ENCODE peak calls at places on chromosomes 7 and 10, in four cellular contexts. N is mucosa of descending colon, X is bronchial epithelial cell, P is GM10248. R is an unnamed sample.
A peak's percentile ranks its signal among the peaks of the same experiment; 100 is the strongest.

GRCh38 chr7:158662610-158663427 is 41.8 kb downstream of the NCAPG2 start:
- DNase-seq in N (no peak), X (no peak), P (no peak), R (peak; percentile 50)

GRCh38 chr10:113049881-113050280 is 99.8 kb downstream of the TCF7L2 start:
- DNase-seq in N (no peak), X (no peak), P (no peak), R (no peak)

GRCh38 chr7:45187089-45187945 is 29.7 kb downstream of the RAMP3 start:
- DNase-seq in N (no peak), X (no peak), P (no peak), R (peak; percentile 20)

GRCh38 chr10:122343936-122344335 is 30.6 kb upstream of the PLEKHA1 start:
- DNase-seq in N (no peak), X (no peak), P (no peak), R (no peak)

GRCh38 chr7:66247387-66248078 is 42.4 kb downstream of the TPST1 start:
- DNase-seq in N (no peak), X (peak; percentile 42), P (no peak), R (no peak)

GRCh38 chr10:100528885-100529472 is 692 bp downstream of the NDUFB8 start:
- DNase-seq in N (no peak), X (no peak), P (no peak), R (no peak)

GRCh38 chr10:30793093-30793492 is 163.5 kb upstream of the LYZL2 start:
- DNase-seq in N (no peak), X (no peak), P (no peak), R (no peak)

GRCh38 chr10:125521721-125522680 is 161.0 kb downstream of the TEX36 start:
- DNase-seq in N (peak; percentile 13), X (no peak), P (peak; percentile 26), R (no peak)

GRCh38 chr10:76115471-76116155 is 684.2 kb downstream of the LRMDA start:
- DNase-seq in N (no peak), X (peak; percentile 61), P (no peak), R (no peak)

GRCh38 chr10:5811387-5811821 is 1.8 kb downstream of the GDI2 start:
- DNase-seq in N (no peak), X (peak; percentile 54), P (no peak), R (no peak)

GRCh38 chr10:6328708-6329423 is 126.1 kb downstream of the PFKFB3 start:
- DNase-seq in N (no peak), X (no peak), P (no peak), R (no peak)

GRCh38 chr7:122485841-122486240 is 181.3 kb upstream of the FEZF1 start:
- DNase-seq in N (no peak), X (no peak), P (no peak), R (no peak)

GRCh38 chr10:129476431-129476830 is 9.4 kb downstream of the MGMT start:
- DNase-seq in N (no peak), X (no peak), P (no peak), R (no peak)

GRCh38 chr7:106522691-106523090 is 138.3 kb downstream of the CCDC71L start:
- DNase-seq in N (no peak), X (no peak), P (no peak), R (no peak)

GRCh38 chr10:125548878-125549277 is 134.1 kb downstream of the TEX36 start:
- DNase-seq in N (no peak), X (no peak), P (no peak), R (no peak)

GRCh38 chr7:55438765-55439525 is 73.8 kb downstream of the LANCL2 start:
- DNase-seq in N (peak; percentile 53), X (peak; percentile 71), P (no peak), R (peak; percentile 72)

GRCh38 chr10:62978417-62978955 is 154.6 kb upstream of the NRBF2 start:
- DNase-seq in N (no peak), X (no peak), P (no peak), R (no peak)

GRCh38 chr10:93288679-93289634 is 193.2 kb downstream of the MYOF start:
- DNase-seq in N (peak; percentile 84), X (peak; percentile 75), P (peak; percentile 74), R (peak; percentile 77)
- TF ChIP-seq CTCF in N (peak; percentile 59), X (peak; percentile 79), P (peak; percentile 81), R (no peak)

DNA sequence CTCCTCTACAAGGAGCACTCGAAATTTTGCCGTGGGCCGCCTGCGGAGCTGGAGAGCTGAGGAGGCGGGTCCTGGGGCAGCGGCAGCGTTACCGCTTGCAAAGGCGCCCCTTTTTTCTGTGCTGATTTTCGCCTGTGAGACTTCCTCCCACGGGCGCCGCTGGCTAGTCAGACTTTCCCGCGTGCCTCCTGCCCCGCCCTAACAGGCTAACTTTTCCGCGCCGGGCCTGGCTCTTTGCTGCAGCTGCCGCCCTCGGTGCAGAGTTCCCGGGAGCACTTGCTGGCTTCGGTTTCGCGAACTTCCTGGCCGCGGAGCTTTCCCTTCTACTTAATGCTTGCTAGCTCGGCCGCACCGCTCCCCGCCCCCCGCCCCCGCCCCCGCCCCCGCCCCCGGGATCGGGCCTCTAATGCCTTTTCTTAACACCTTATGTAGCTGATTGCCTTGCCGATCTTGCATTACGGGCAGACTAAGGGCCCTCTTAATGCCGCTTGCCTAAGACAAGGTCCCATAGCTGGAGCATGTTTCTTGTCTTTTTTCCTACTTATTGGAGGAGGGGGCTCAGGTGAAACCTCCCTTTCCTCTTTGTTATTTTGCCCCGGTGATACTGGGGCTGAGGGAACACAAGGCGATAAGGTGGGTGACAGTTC is 37.9 kb upstream of the RASGEF1A start:
- DNase-seq in N (peak; percentile 75), X (peak; percentile 13), P (peak; percentile 54), R (peak; percentile 80)
- TF ChIP-seq CTCF in N (no peak), X (no peak), P (no peak), R (no peak)

GRCh38 chr7:140595468-140596147 is 45.0 kb downstream of the DENND2A start:
- DNase-seq in N (no peak), X (no peak), P (no peak), R (no peak)
- TF ChIP-seq CTCF in N (no peak), X (no peak), P (no peak), R (no peak)

DNA sequence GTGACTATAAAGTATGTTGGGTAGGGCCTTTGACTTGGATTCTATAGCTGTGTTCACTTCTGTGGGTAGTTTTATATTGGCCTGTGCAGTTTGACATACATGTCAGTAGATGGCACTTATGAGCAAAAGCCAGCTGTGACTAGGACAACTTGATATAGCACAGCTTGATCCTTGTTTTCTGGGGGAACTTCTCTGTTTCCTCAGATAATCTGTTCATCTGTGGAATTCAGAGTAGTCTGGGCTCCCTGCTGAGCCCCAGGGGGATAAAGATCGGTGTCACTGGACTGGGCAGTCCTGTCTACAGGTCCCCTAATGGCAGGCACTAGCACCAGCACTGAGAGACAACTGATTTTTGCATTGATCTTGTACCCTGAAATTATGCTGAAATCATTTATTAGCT is 25.4 kb downstream of the CYP2C9 start:
- DNase-seq in N (peak; percentile 30), X (peak; percentile 46), P (peak; percentile 6), R (no peak)
- TF ChIP-seq CTCF in N (peak; percentile 47), X (peak; percentile 77), P (peak; percentile 60), R (no peak)

GRCh38 chr10:52778511-52779392 is 6.2 kb upstream of the MBL2 start:
- DNase-seq in N (peak; percentile 6), X (peak; percentile 33), P (no peak), R (no peak)
- TF ChIP-seq CTCF in N (no peak), X (peak; percentile 68), P (peak; percentile 41), R (no peak)

GRCh38 chr7:75033064-75033463 is 40.5 kb downstream of the RCC1L start:
- DNase-seq in N (no peak), X (no peak), P (no peak), R (no peak)
- TF ChIP-seq CTCF in N (no peak), X (no peak), P (no peak), R (no peak)

GRCh38 chr10:74750848-74751274 is 75.5 kb upstream of the KAT6B start:
- DNase-seq in N (no peak), X (no peak), P (peak; percentile 43), R (peak; percentile 8)
- TF ChIP-seq CTCF in N (no peak), X (no peak), P (no peak), R (no peak)

DNA sequence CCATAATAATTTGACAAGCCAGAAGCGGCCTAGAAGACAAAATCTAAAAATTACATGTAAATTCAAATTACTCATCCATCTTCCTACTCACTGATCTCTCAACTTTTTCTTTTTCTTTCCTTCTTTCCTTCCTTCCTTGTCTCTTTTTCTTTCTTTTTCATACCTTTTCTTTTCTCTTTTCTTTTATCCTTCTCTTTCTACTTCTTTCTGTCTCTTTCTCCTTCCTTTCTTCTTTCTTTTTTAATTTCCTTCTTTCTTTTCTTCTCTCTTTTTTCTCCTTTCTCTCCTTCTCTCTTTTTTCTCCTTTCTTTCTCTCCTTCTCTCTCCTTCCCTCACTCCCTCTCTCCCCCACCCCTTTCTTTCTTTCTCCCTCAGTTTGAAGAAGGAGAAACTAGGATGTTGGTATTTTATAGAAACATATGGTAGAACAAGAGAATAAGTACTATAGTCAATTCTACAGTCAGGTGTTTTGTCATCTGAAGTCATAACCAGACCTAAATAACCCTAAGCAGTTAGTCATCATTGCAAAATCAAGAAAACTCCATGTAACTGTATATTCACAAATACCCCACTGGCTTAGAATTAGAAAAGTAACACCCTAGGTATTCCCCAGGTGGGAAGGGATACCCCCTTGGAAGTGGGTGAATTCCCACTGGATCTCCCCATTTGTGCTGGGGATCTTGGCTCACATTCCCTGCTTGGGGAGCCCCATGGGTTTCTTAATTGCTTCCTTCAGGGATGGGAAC is 46.1 kb upstream of the ITGB8 start:
- DNase-seq in N (no peak), X (peak; percentile 73), P (no peak), R (no peak)
- TF ChIP-seq CTCF in N (no peak), X (no peak), P (no peak), R (no peak)

GRCh38 chr10:83522881-83523386 is 616.4 kb upstream of the GHITM start:
- DNase-seq in N (no peak), X (no peak), P (no peak), R (no peak)
- TF ChIP-seq CTCF in N (no peak), X (no peak), P (no peak), R (no peak)

R was measured in stomach.